ENCODE peak calls at places on chromosomes 4 and X, in nine cellular contexts. P is suprapubic skin, K is tibial nerve, M is stomach, L is sigmoid colon, Q is K562, A is A549, H is GM12878, Y is HepG2. R is an unnamed sample.

GRCh38 chr4:67912051-67912450 is 28.2 kb upstream of the TMPRSS11D start:
- DNase-seq in P (no peak), K (no peak), M (no peak), L (no peak), Q (no peak), A (no peak), H (no peak), Y (no peak), R (no peak)

GRCh38 chr4:154660052-154660451 is 47.6 kb upstream of the FGG start:
- DNase-seq in P (no peak), K (no peak), M (no peak), L (no peak), Q (no peak), A (peak; percentile 5), H (no peak), Y (peak; percentile 96), R (no peak)

GRCh38 chr4:139457318-139457717 is 3.4 kb downstream of the RAB33B start:
- DNase-seq in P (no peak), K (no peak), M (no peak), L (no peak), Q (no peak), A (peak; percentile 33), H (no peak), Y (no peak), R (no peak)

GRCh38 chr4:26459054-26459755 is 31.1 kb downstream of the CCKAR start:
- DNase-seq in P (no peak), K (no peak), M (no peak), L (no peak), Q (peak; percentile 40), A (peak; percentile 59), H (peak; percentile 26), Y (peak; percentile 58), R (no peak)

GRCh38 chr4:55078987-55079386 is 46.4 kb downstream of the KDR start:
- DNase-seq in P (no peak), K (peak; percentile 33), M (no peak), L (no peak), Q (no peak), A (no peak), H (no peak), Y (no peak), R (no peak)

GRCh38 chr4:159248383-159249178 is 145.7 kb downstream of the RAPGEF2 start:
- DNase-seq in P (no peak), K (no peak), M (no peak), L (no peak), Q (no peak), A (peak; percentile 18), H (no peak), Y (peak; percentile 47), R (no peak)

GRCh38 chr4:32249040-32249439 is 1528.9 kb downstream of the PCDH7 start:
- DNase-seq in P (no peak), K (no peak), M (no peak), L (no peak), Q (no peak), A (no peak), H (no peak), Y (no peak), R (no peak)

GRCh38 chr4:127470290-127470809 is 162.4 kb upstream of the INTU start:
- DNase-seq in P (no peak), K (no peak), M (no peak), L (no peak), Q (no peak), A (no peak), H (no peak), Y (no peak), R (no peak)

GRCh38 chrX:37331546-37331945 is 17.6 kb upstream of the PRRG1 start:
- DNase-seq in P (no peak), K (no peak), M (no peak), L (no peak), Q (no peak), A (no peak), H (no peak), Y (no peak), R (no peak)

GRCh38 chrX:55099162-55099561 is 10.3 kb downstream of the PAGE2 start:
- DNase-seq in P (no peak), K (no peak), M (no peak), L (no peak), Q (no peak), A (no peak), H (no peak), Y (no peak), R (no peak)

GRCh38 chr4:122968227-122968812 is 45.9 kb upstream of the NUDT6 start:
- DNase-seq in P (no peak), K (no peak), M (no peak), L (no peak), Q (no peak), A (no peak), H (no peak), Y (no peak), R (no peak)

GRCh38 chr4:176271749-176272148 is 2.7 kb upstream of the ASB5 start:
- DNase-seq in P (no peak), K (no peak), M (no peak), L (no peak), Q (no peak), A (peak; percentile 25), H (no peak), Y (no peak), R (no peak)

GRCh38 chrX:148811236-148811635 is 310.8 kb downstream of the AFF2 start:
- DNase-seq in P (no peak), K (no peak), M (no peak), L (no peak), Q (no peak), A (no peak), H (no peak), Y (no peak), R (no peak)

GRCh38 chrX:118499295-118499694 is 3.7 kb downstream of the DOCK11 start:
- DNase-seq in P (no peak), K (no peak), M (no peak), L (no peak), Q (no peak), A (no peak), H (no peak), Y (no peak), R (no peak)

DNA sequence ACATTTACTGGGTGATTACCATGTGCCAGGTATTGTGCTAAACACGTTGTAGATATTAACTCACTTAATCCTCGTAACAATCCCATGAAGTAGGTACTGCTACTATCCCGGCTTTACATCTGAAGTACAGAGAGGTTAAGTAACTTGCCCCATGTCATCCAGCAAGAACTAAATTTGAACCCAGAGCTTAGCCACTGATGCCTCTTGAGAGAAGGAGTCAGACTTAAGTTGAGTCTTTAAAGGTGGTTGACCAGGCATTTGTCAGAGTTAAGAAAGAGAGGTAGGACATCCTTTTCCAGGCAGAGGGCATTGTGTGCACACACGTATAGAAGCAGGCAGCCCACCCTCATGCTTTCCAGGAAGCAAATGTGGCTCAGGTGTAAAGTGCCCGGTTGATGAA is 431 bp upstream of the CD38 start:
- DNase-seq in P (no peak), K (no peak), M (no peak), L (no peak), Q (no peak), A (no peak), H (no peak), Y (no peak), R (no peak)
- H3K4me1 ChIP-seq in P (peaks cover 18% of the 10 kb centered on the region), K (peaks cover 3% of the 10 kb centered on the region), M (peaks cover 19% of the 10 kb centered on the region), L (peaks cover 13% of the 10 kb centered on the region), Q (peaks cover 8% of the 10 kb centered on the region), A (peaks cover 31% of the 10 kb centered on the region), H (peaks cover 37% of the 10 kb centered on the region), Y (peaks cover 23% of the 10 kb centered on the region), R (peaks cover 24% of the 10 kb centered on the region)

DNA sequence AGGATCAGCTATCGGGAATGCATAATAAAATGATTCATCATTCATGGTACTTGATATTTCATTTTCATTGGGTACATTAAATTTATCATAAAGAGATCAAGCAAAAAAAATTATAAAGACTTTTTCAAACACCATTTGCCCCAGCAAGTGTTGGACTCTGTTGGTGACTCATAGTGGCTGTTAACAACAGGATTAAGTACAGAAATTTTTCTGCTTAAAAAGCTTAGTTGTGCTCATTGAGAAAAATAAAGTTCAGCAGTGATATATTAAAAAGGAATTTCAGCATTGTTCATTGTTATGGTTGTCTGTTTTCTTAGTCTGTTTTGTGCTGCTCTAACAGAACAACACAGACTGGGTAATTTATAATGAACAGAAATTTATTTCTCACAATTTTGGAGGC is 86.2 kb upstream of the PCDH10 start:
- DNase-seq in P (no peak), K (no peak), M (no peak), L (no peak), Q (no peak), A (no peak), H (no peak), Y (no peak), R (no peak)
- TF ChIP-seq EP300 in P (no peak), K (no peak), M (no peak), L (no peak), Q (no peak), A (no peak), H (no peak), Y (no peak), R (no peak)

GRCh38 chr4:17576932-17577659 is at the start of gene LAP3:
- DNase-seq in P (peak; percentile 99), K (peak; percentile 99), M (peak; percentile 99), L (peak; percentile 99), Q (peak; percentile 96), A (peak; percentile 91), H (peak; percentile 91), Y (peak; percentile 90), R (peak; percentile 99)
- TF ChIP-seq POLR2A in P (no peak), K (peak; percentile 94), M (no peak), L (peak; percentile 89), Q (peak; percentile 87), A (peak; percentile 83), H (peak; percentile 99), Y (peak; percentile 89), R (peak; percentile 98)

GRCh38 chr4:155799106-155799793 is 40.4 kb downstream of the GUCY1B1 start:
- DNase-seq in P (no peak), K (no peak), M (no peak), L (no peak), Q (no peak), A (no peak), H (no peak), Y (no peak), R (no peak)

GRCh38 chr4:155802573-155802972 is 43.8 kb downstream of the GUCY1B1 start:
- DNase-seq in P (no peak), K (no peak), M (no peak), L (peak; percentile 70), Q (no peak), A (no peak), H (no peak), Y (no peak), R (no peak)

GRCh38 chr4:155805016-155805415 is 46.2 kb downstream of the GUCY1B1 start:
- DNase-seq in P (no peak), K (no peak), M (no peak), L (no peak), Q (no peak), A (no peak), H (no peak), Y (no peak), R (no peak)

GRCh38 chr4:155799794-155800123 is 40.9 kb downstream of the GUCY1B1 start:
- DNase-seq in P (no peak), K (no peak), M (no peak), L (no peak), Q (no peak), A (no peak), H (no peak), Y (no peak), R (no peak)

DNA sequence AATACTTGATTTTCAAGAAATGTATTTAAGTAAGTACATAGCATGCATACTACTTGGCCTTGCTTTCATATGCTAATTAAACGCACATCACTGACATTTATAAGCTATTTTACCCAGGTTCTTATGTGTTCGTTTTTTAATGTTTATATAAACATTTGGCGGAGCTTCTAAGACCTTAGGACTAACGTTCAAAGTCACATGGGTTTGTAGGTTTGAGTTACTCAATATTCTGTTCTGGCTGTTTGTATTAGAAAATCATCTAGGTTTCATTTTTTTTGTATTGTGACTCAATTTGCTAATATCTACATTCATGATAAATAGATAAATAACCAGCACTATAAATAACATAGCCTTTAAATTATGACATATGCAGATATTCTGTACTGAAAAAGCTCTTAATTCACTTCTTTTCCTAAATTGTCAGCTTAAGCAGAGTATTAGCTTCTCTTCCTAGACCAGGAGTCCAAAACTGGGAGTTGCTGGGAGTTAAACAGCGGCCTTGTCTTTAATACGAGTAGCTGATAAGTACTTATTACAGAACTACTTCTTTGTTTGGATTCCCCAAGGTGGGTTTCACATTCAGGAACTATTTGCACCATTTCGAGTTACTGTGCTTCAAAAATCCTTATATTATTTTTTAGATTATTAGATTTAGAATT is 42.0 kb downstream of the GUCY1B1 start:
- DNase-seq in P (no peak), K (no peak), M (no peak), L (no peak), Q (no peak), A (no peak), H (no peak), Y (no peak), R (no peak)
- H3K4me1 ChIP-seq in P (no peaks in the 10 kb centered on the region), K (no peaks in the 10 kb centered on the region), M (no peaks in the 10 kb centered on the region), L (peaks cover 40% of the 10 kb centered on the region), Q (no peaks in the 10 kb centered on the region), A (no peaks in the 10 kb centered on the region), H (no peaks in the 10 kb centered on the region), Y (no peaks in the 10 kb centered on the region), R (peaks cover 6% of the 10 kb centered on the region)

R was measured in transverse colon.